ENCODE peak calls at places on chromosome X, in eight cellular contexts. P is GM23338, I is right atrium auricular region, N is GM12865, J is mucosa of descending colon, F is MM.1S, T is tibial artery, S is astrocyte. O is an unnamed sample.

GRCh38 chrX:108122748-108123147 is 31.2 kb downstream of the ATG4A start:
- DNase-seq in P (no peak), I (no peak), N (no peak), J (no peak), F (no peak), T (no peak), S (peak), O (no peak)

GRCh38 chrX:84469226-84469625 is 33.0 kb downstream of the HDX start:
- DNase-seq in P (no peak), I (no peak), N (no peak), J (no peak), F (no peak), T (no peak), S (peak), O (no peak)

GRCh38 chrX:134737061-134737460 is 78.8 kb upstream of the PLAC1 start:
- DNase-seq in P (no peak), I (no peak), N (no peak), J (no peak), F (no peak), T (peak), S (peak), O (no peak)

GRCh38 chrX:123854329-123854728 is 5.5 kb upstream of the XIAP start:
- DNase-seq in P (no peak), I (no peak), N (no peak), J (no peak), F (no peak), T (no peak), S (peak), O (no peak)

GRCh38 chrX:16870861-16871584 is 861 bp upstream of the RBBP7 start:
- DNase-seq in P (peak), I (no peak), N (peak), J (peak), F (no peak), T (peak), S (no peak), O (no peak)

GRCh38 chrX:72392816-72393800 is 87.4 kb upstream of the CITED1 start:
- DNase-seq in P (no peak), I (no peak), N (no peak), J (no peak), F (no peak), T (no peak), S (no peak), O (no peak)

GRCh38 chrX:73577368-73577767 is 14.4 kb downstream of the CHIC1 start:
- DNase-seq in P (peak), I (no peak), N (no peak), J (no peak), F (no peak), T (no peak), S (peak), O (no peak)

GRCh38 chrX:74505437-74505836 is 84.1 kb downstream of the SLC16A2 start:
- DNase-seq in P (no peak), I (no peak), N (no peak), J (no peak), F (no peak), T (no peak), S (no peak), O (no peak)

GRCh38 chrX:136147320-136147901 is at the start of gene FHL1:
- DNase-seq in P (peak), I (no peak), N (no peak), J (peak), F (peak), T (peak), S (no peak), O (peak)

GRCh38 chrX:107420571-107420970 is 28.9 kb upstream of the FRMPD3 start:
- DNase-seq in P (no peak), I (no peak), N (no peak), J (no peak), F (no peak), T (no peak), S (no peak), O (no peak)

GRCh38 chrX:38154818-38155217 is 65.9 kb downstream of the SRPX start:
- DNase-seq in P (no peak), I (no peak), N (no peak), J (no peak), F (no peak), T (peak), S (no peak), O (no peak)

GRCh38 chrX:10017866-10018265 is 50.7 kb downstream of the CLDN34 start:
- DNase-seq in P (peak), I (no peak), N (no peak), J (no peak), F (no peak), T (no peak), S (peak), O (no peak)

GRCh38 chrX:115560211-115560977 is 580 bp upstream of the PLS3 start:
- DNase-seq in P (no peak), I (no peak), N (no peak), J (no peak), F (no peak), T (no peak), S (peak), O (no peak)

GRCh38 chrX:1450381-1451161 is 2.1 kb downstream of the ASMTL start:
- DNase-seq in P (no peak), I (no peak), N (no peak), J (peak), F (no peak), T (no peak), S (no peak), O (peak)

GRCh38 chrX:70508296-70508911 is 63.8 kb downstream of the DLG3 start:
- DNase-seq in P (no peak), I (no peak), N (peak), J (no peak), F (no peak), T (no peak), S (no peak), O (no peak)

GRCh38 chrX:38701073-38701472 is 100.2 kb upstream of the MID1IP1 start:
- DNase-seq in P (peak), I (no peak), N (no peak), J (no peak), F (no peak), T (no peak), S (peak), O (no peak)

GRCh38 chrX:96564595-96564994 is 120.0 kb upstream of the DIAPH2 start:
- DNase-seq in P (no peak), I (no peak), N (no peak), J (no peak), F (no peak), T (peak), S (no peak), O (no peak)

GRCh38 chrX:111170017-111170416 is 74.0 kb downstream of the PAK3 start:
- DNase-seq in P (no peak), I (no peak), N (no peak), J (no peak), F (no peak), T (no peak), S (peak), O (no peak)

GRCh38 chrX:65034641-65035450 is 58.6 kb upstream of the ZC4H2 start:
- DNase-seq in P (peak), I (peak), N (peak), J (peak), F (peak), T (peak), S (peak), O (peak)

GRCh38 chrX:11913001-11913400 is 155.0 kb downstream of the MSL3 start:
- DNase-seq in P (no peak), I (no peak), N (no peak), J (no peak), F (no peak), T (no peak), S (peak), O (no peak)

GRCh38 chrX:131397891-131398290 is 108.8 kb upstream of the IGSF1 start:
- DNase-seq in P (no peak), I (no peak), N (no peak), J (no peak), F (no peak), T (no peak), S (no peak), O (no peak)

GRCh38 chrX:126552313-126553022 is at the start of gene DCAF12L1:
- DNase-seq in P (peak), I (no peak), N (no peak), J (peak), F (no peak), T (no peak), S (no peak), O (no peak)

GRCh38 chrX:138710866-138711331 is 618 bp downstream of the FGF13 start:
- DNase-seq in P (peak), I (no peak), N (no peak), J (peak), F (no peak), T (no peak), S (no peak), O (no peak)

GRCh38 chrX:130507015-130507414 is 105.2 kb downstream of the RBMX2 start:
- DNase-seq in P (no peak), I (no peak), N (no peak), J (no peak), F (no peak), T (no peak), S (no peak), O (no peak)

GRCh38 chrX:861335-861890 is 230.8 kb downstream of the SHOX start:
- DNase-seq in P (no peak), I (no peak), N (no peak), J (no peak), F (no peak), T (no peak), S (no peak), O (no peak)

GRCh38 chrX:15336023-15336413 is 695 bp upstream of the PIGA start:
- DNase-seq in P (peak), I (no peak), N (peak), J (no peak), F (peak), T (no peak), S (peak), O (peak)

GRCh38 chrX:133177202-133177601 is 41.0 kb downstream of the TFDP3 start:
- DNase-seq in P (no peak), I (no peak), N (no peak), J (no peak), F (peak), T (no peak), S (no peak), O (no peak)

GRCh38 chrX:48512371-48512935 is 3.7 kb downstream of the PORCN start:
- DNase-seq in P (no peak), I (no peak), N (no peak), J (no peak), F (no peak), T (no peak), S (no peak), O (no peak)

GRCh38 chrX:101904996-101905395 is 26.8 kb downstream of the ZMAT1 start:
- DNase-seq in P (no peak), I (no peak), N (no peak), J (no peak), F (no peak), T (no peak), S (no peak), O (no peak)

GRCh38 chrX:24610540-24610939 is 36.6 kb downstream of the PCYT1B start:
- DNase-seq in P (no peak), I (no peak), N (no peak), J (no peak), F (no peak), T (no peak), S (no peak), O (no peak)

GRCh38 chrX:10098235-10098819 is 58.4 kb upstream of the CLCN4 start:
- DNase-seq in P (no peak), I (no peak), N (peak), J (no peak), F (peak), T (no peak), S (no peak), O (peak)

GRCh38 chrX:9204560-9204959 is 170.6 kb upstream of the FAM9B start:
- DNase-seq in P (no peak), I (no peak), N (no peak), J (no peak), F (no peak), T (no peak), S (no peak), O (no peak)

GRCh38 chrX:151985955-151986354 is 11.5 kb upstream of the GABRE start:
- DNase-seq in P (no peak), I (no peak), N (no peak), J (no peak), F (no peak), T (peak), S (peak), O (no peak)

GRCh38 chrX:47802589-47802988 is 34.1 kb upstream of the ZNF81 start:
- DNase-seq in P (no peak), I (no peak), N (no peak), J (no peak), F (no peak), T (no peak), S (no peak), O (no peak)

GRCh38 chrX:16240231-16240905 is 73.1 kb downstream of the MAGEB17 start:
- DNase-seq in P (no peak), I (no peak), N (no peak), J (no peak), F (no peak), T (no peak), S (peak), O (no peak)

GRCh38 chrX:39808471-39808917 is 289.3 kb downstream of the BCOR start:
- DNase-seq in P (peak), I (no peak), N (no peak), J (no peak), F (no peak), T (no peak), S (peak), O (no peak)

GRCh38 chrX:47266643-47267042 is 33.8 kb downstream of the USP11 start:
- DNase-seq in P (no peak), I (no peak), N (no peak), J (no peak), F (no peak), T (no peak), S (no peak), O (no peak)

GRCh38 chrX:109629310-109629709 is 4.3 kb upstream of the KCNE5 start:
- DNase-seq in P (no peak), I (no peak), N (no peak), J (no peak), F (no peak), T (no peak), S (no peak), O (no peak)

GRCh38 chrX:109632906-109633504 is 8.0 kb upstream of the KCNE5 start:
- DNase-seq in P (peak), I (no peak), N (no peak), J (no peak), F (peak), T (no peak), S (no peak), O (peak)

GRCh38 chrX:109638158-109638557 is 13.2 kb upstream of the KCNE5 start:
- DNase-seq in P (no peak), I (no peak), N (no peak), J (no peak), F (no peak), T (no peak), S (no peak), O (no peak)

GRCh38 chrX:109635151-109635550 is 10.2 kb upstream of the KCNE5 start:
- DNase-seq in P (peak), I (no peak), N (peak), J (no peak), F (peak), T (no peak), S (no peak), O (peak)
- TF ChIP-seq CTCF in P (peak), I (peak), N (peak), J (no peak), F (peak), T (peak), S (peak), O (peak)

GRCh38 chrX:50169717-50170116 is 31.1 kb downstream of the AKAP4 start:
- DNase-seq in P (no peak), I (no peak), N (no peak), J (no peak), F (no peak), T (no peak), S (no peak), O (no peak)
- TF ChIP-seq CTCF in P (no peak), I (no peak), N (no peak), J (no peak), F (no peak), T (no peak), S (no peak), O (no peak)

GRCh38 chrX:79409657-79410056 is 42.5 kb upstream of the ITM2A start:
- DNase-seq in P (no peak), I (no peak), N (no peak), J (no peak), F (no peak), T (no peak), S (no peak), O (no peak)

GRCh38 chrX:79408623-79409322 is 41.6 kb upstream of the ITM2A start:
- DNase-seq in P (no peak), I (no peak), N (no peak), J (no peak), F (no peak), T (no peak), S (no peak), O (no peak)

GRCh38 chrX:79413963-79414362 is 46.8 kb upstream of the ITM2A start:
- DNase-seq in P (no peak), I (no peak), N (no peak), J (no peak), F (no peak), T (no peak), S (no peak), O (no peak)

GRCh38 chrX:79415056-79415455 is 47.9 kb upstream of the ITM2A start:
- DNase-seq in P (no peak), I (no peak), N (no peak), J (no peak), F (no peak), T (no peak), S (no peak), O (no peak)

DNA sequence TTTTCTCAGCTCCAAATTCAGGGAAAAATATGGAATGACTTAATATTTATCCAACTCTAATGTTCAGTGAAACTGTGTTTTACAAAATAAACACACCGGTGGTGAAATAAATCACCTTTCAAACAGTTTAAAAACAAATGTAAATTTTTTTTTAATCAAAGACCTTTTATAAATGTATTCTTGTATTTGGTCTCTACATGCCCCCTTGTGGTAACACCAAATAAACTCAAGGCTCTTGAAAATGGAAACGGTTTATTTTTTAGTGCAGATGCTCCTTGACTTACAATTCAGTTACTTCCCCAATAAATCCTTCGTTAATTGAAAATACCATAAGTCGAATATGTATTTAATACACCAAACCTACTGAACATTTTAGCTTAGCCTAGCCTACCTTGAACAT is 45.9 kb upstream of the ITM2A start:
- DNase-seq in P (peak), I (no peak), N (peak), J (no peak), F (peak), T (no peak), S (no peak), O (peak)
- TF ChIP-seq CTCF in P (peak), I (peak), N (no peak), J (no peak), F (peak), T (no peak), S (no peak), O (no peak)

DNA sequence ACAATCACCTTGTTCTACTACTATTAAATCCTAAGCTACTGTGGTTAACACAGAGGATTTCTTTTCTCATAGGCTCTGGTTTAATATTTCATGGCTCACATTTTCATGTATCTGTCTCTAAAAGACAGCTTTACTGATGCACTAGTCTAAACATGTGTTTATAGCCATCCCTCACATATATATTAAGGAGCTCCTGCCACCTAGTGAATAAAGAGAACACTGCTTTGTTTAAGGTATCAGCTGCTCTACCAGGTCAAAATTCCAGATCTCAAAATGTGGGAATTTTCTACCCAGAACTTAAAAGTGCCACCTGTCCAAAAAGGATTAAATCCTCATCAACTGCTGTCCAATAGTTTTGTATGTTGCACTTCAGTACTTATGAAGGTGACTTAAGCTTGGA is 188.5 kb upstream of the TEX13C start:
- DNase-seq in P (peak), I (no peak), N (no peak), J (no peak), F (peak), T (no peak), S (no peak), O (no peak)
- TF ChIP-seq CTCF in P (peak), I (peak), N (peak), J (no peak), F (peak), T (no peak), S (no peak), O (no peak)

GRCh38 chrX:8179653-8180052 is 8.6 kb upstream of the VCX2 start:
- DNase-seq in P (no peak), I (no peak), N (no peak), J (no peak), F (no peak), T (no peak), S (no peak), O (no peak)
- TF ChIP-seq CTCF in P (no peak), I (peak), N (no peak), J (no peak), F (no peak), T (no peak), S (peak), O (no peak)

GRCh38 chrX:43003939-43004338 is 226.0 kb upstream of the PPP1R2C start:
- DNase-seq in P (no peak), I (no peak), N (peak), J (no peak), F (no peak), T (no peak), S (no peak), O (no peak)

GRCh38 chrX:43008356-43008755 is 230.4 kb upstream of the PPP1R2C start:
- DNase-seq in P (peak), I (no peak), N (no peak), J (no peak), F (no peak), T (no peak), S (no peak), O (no peak)

GRCh38 chrX:43002526-43003203 is 224.7 kb upstream of the PPP1R2C start:
- DNase-seq in P (no peak), I (no peak), N (peak), J (no peak), F (no peak), T (no peak), S (no peak), O (peak)

GRCh38 chrX:43003204-43003565 is 225.2 kb upstream of the PPP1R2C start:
- DNase-seq in P (no peak), I (no peak), N (no peak), J (no peak), F (no peak), T (no peak), S (no peak), O (no peak)

GRCh38 chrX:43005561-43005960 is 227.6 kb upstream of the PPP1R2C start:
- DNase-seq in P (peak), I (no peak), N (no peak), J (no peak), F (no peak), T (no peak), S (no peak), O (no peak)
- TF ChIP-seq CTCF in P (no peak), I (no peak), N (no peak), J (no peak), F (no peak), T (no peak), S (no peak), O (no peak)

GRCh38 chrX:30713061-30713525 is 59.9 kb downstream of the GK start:
- DNase-seq in P (peak), I (no peak), N (peak), J (no peak), F (peak), T (peak), S (peak), O (peak)
- TF ChIP-seq CTCF in P (peak), I (peak), N (peak), J (peak), F (peak), T (peak), S (peak), O (peak)

GRCh38 chrX:31298881-31299280 is 227.0 kb upstream of the FTHL17 start:
- DNase-seq in P (peak), I (no peak), N (no peak), J (no peak), F (no peak), T (no peak), S (no peak), O (no peak)

GRCh38 chrX:31287861-31288260 is 216.0 kb upstream of the FTHL17 start:
- DNase-seq in P (no peak), I (no peak), N (no peak), J (no peak), F (no peak), T (no peak), S (no peak), O (no peak)

GRCh38 chrX:31294475-31294874 is 222.6 kb upstream of the FTHL17 start:
- DNase-seq in P (no peak), I (no peak), N (no peak), J (no peak), F (no peak), T (no peak), S (no peak), O (no peak)

GRCh38 chrX:31297881-31298280 is 226.0 kb upstream of the FTHL17 start:
- DNase-seq in P (no peak), I (no peak), N (no peak), J (no peak), F (no peak), T (no peak), S (no peak), O (no peak)

DNA sequence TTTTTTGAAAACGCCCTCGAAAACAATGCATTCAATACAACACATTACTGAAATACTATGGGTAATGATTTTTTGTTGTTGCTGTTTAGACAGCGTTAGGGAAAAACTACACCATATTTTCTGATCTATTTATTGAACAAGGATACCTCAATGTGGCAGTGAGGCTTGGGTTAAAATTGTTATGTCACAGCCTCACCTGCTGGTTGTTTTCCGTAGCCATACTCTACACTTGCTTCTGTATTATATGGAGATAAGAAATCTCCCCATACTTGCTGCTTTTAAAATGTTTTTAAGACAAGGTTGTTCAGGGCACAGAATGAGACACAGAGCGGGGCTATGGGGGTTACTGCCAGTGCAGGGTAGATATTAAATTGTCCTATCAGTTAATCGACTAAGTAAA is 221.6 kb upstream of the FTHL17 start:
- DNase-seq in P (no peak), I (no peak), N (peak), J (no peak), F (no peak), T (no peak), S (no peak), O (peak)
- TF ChIP-seq CTCF in P (peak), I (no peak), N (peak), J (no peak), F (no peak), T (no peak), S (no peak), O (peak)

O was measured in GM20000.